ENCODE peak calls at places on chromosomes 1 and 21, in six cellular contexts. Y is kidney epithelial cell, E is epithelial cell of proximal tubule, W is tibial nerve, I is endothelial cell, B is Peyer's patch. F is an unnamed sample.

GRCh38 chr1:89705901-89706699 is 73.2 kb downstream of the LRRC8C start:
- DNase-seq in Y (no peak), E (no peak), W (no peak), I (no peak), B (no peak), F (no peak)

GRCh38 chr1:234433563-234434285 is 45.3 kb downstream of the TARBP1 start:
- DNase-seq in Y (peak), E (peak), W (no peak), I (no peak), B (no peak), F (no peak)

GRCh38 chr1:169764919-169765318 is 29.8 kb downstream of the METTL18 start:
- DNase-seq in Y (no peak), E (no peak), W (no peak), I (no peak), B (no peak), F (no peak)

GRCh38 chr1:234907585-234908457 is 220.8 kb downstream of the TOMM20 start:
- DNase-seq in Y (no peak), E (peak), W (no peak), I (no peak), B (no peak), F (no peak)

GRCh38 chr1:77687519-77687906 is 5.1 kb upstream of the ZZZ3 start:
- DNase-seq in Y (no peak), E (no peak), W (no peak), I (peak), B (no peak), F (no peak)

GRCh38 chr1:202644219-202645096 is 65.8 kb downstream of the SYT2 start:
- DNase-seq in Y (no peak), E (no peak), W (no peak), I (no peak), B (no peak), F (no peak)

GRCh38 chr21:29343517-29343916 is 44.8 kb downstream of the BACH1 start:
- DNase-seq in Y (no peak), E (no peak), W (no peak), I (no peak), B (no peak), F (no peak)

GRCh38 chr1:67685558-67686271 is 714 bp downstream of the GADD45A start:
- DNase-seq in Y (no peak), E (no peak), W (peak), I (peak), B (peak), F (peak)

GRCh38 chr1:159008744-159009188 is 941 bp upstream of the IFI16 start:
- DNase-seq in Y (no peak), E (no peak), W (no peak), I (no peak), B (peak), F (no peak)

GRCh38 chr1:55129194-55129728 is 85.9 kb downstream of the USP24 start:
- DNase-seq in Y (no peak), E (no peak), W (peak), I (no peak), B (no peak), F (peak)

GRCh38 chr1:14363707-14364413 is 234.6 kb upstream of the KAZN start:
- DNase-seq in Y (no peak), E (no peak), W (no peak), I (no peak), B (no peak), F (no peak)
- TF ChIP-seq CTCF in Y (no peak), E (peak), W (no peak), I (no peak), B (no peak), F (no peak)

GRCh38 chr1:8374812-8375211 is 56.9 kb downstream of the SLC45A1 start:
- DNase-seq in Y (no peak), E (no peak), W (no peak), I (no peak), B (peak), F (no peak)
- TF ChIP-seq CTCF in Y (peak), E (peak), W (no peak), I (peak), B (peak), F (peak)

GRCh38 chr1:80779278-80779677 is 1021.5 kb upstream of the ADGRL2 start:
- DNase-seq in Y (no peak), E (no peak), W (no peak), I (no peak), B (no peak), F (no peak)
- TF ChIP-seq CTCF in Y (no peak), E (peak), W (no peak), I (no peak), B (no peak), F (no peak)

DNA sequence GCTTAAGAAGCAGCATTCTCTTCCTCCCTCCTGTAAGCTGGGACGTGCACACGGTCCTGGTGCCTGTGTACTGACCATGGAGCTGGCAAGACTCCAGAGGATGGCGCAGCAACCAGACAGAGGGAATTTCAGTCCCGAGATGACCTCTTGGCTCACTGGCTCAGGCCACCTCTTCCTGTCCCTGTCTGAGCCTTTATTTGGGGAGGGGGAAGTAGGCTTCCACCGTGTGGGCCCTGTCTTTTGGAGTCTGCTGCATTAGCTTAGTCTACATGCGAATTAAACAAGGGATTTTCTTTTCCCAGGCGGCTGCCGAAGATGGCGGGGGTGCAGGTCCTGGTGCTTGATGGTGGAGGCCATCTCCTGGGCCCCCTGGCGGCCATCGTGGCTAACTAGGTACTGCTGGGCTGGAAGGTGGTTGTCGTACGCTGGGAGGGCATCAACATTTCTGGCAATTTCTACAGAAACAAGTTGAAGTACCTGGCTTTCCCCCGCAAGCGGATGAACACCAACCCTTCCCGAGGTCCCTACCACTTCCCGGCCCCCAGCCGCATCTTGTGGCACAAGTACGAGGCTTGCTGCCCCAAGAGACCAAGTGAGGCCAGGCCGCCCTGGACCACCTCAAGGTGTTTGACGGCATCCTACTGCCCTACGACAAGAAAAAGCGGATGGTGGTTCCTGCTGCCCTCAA is 10.2 kb downstream of the IL24 start:
- DNase-seq in Y (no peak), E (no peak), W (no peak), I (peak), B (no peak), F (peak)
- TF ChIP-seq CTCF in Y (peak), E (peak), W (no peak), I (peak), B (no peak), F (peak)

DNA sequence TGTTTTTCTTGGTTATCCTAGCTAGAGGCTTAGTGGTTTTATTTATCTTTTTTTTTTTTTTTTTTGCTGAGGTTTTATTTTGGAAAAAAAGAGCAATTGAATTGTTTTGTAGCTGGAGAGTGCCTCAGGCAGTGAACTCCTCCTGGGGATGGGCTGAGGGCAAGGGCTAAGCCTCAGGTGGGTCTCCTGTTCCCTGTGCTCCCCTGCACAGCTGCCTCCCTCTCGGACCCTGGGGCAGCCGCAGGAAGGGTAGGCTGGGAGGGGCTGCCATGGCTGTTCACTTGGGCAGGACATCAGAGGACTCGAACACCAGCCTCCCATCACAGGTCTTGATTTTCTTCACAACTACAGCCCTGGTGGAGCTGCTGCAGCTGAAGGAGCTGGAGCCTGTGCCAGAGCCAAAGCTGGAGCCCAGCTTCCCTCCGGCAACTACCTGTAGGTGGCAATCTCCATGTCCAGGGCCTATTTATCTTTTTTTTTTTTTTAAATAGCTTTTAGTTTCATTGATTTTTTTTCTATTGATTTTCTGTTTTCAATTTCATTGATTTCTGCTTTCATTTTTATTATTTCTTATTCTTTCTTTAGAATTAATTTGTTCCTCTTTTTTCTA is 28.9 kb downstream of the LEPR start:
- DNase-seq in Y (no peak), E (no peak), W (no peak), I (no peak), B (no peak), F (no peak)
- TF ChIP-seq CTCF in Y (no peak), E (peak), W (no peak), I (no peak), B (no peak), F (no peak)

GRCh38 chr1:232629250-232630046 is 485 bp downstream of the SIPA1L2 start:
- DNase-seq in Y (no peak), E (no peak), W (no peak), I (peak), B (peak), F (peak)
- TF ChIP-seq CTCF in Y (no peak), E (no peak), W (no peak), I (no peak), B (no peak), F (no peak)

DNA sequence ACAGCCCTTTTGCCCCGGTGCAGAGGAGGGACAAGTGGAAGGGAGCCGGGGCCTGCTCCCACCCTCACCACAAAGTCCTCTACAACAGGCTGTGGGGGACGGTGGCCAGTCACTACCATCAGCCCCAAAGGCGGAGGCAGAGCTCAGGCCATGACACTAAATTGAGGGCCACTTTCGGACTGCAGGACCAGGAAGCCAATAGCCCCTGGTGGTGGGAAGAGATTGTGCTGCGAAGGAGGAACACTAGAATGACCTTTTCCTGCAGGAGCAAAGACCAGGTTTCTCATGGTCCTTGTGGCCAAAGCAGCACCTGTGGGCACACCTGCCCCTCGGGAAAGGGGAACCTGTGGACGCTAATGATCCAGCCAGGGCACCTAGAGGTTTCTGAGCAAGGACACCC is 30.3 kb downstream of the ACTA1 start:
- DNase-seq in Y (no peak), E (no peak), W (no peak), I (no peak), B (no peak), F (no peak)
- TF ChIP-seq CTCF in Y (no peak), E (no peak), W (no peak), I (peak), B (no peak), F (no peak)

GRCh38 chr21:16605588-16605987 is 875.8 kb downstream of the USP25 start:
- DNase-seq in Y (no peak), E (no peak), W (no peak), I (no peak), B (no peak), F (no peak)
- TF ChIP-seq CTCF in Y (no peak), E (no peak), W (no peak), I (no peak), B (no peak), F (no peak)

F was measured in right lobe of liver.